ENCODE peak calls at places on chromosome 14, in six cellular contexts. K is neural progenitor cell, U is GM23338, B is fibroblast of lung, X is Karpas-422, Z is endothelial cell of umbilical vein. A is an unnamed sample. For H3K79me2, the result is how much of the 10 kb centered on the place peaks cover.

GRCh38 chr14:101068293-101068957 is 164.9 kb upstream of the RTL1 start:
- DNase-seq in K (no peak), U (no peak), B (no peak), X (no peak), Z (no peak), A (no peak)

GRCh38 chr14:80390911-80391310 is 179.6 kb upstream of the DIO2 start:
- DNase-seq in B (peak), K (peak), X (no peak), Z (peak), U (peak), A (peak)

GRCh38 chr14:92575773-92576303 is 62.3 kb downstream of the RIN3 start:
- DNase-seq in X (no peak), Z (no peak), K (no peak), U (no peak), B (no peak), A (no peak)

GRCh38 chr14:49879683-49880204 is 13.1 kb upstream of the ARF6 start:
- DNase-seq in B (peak), X (peak), Z (peak), U (peak), K (peak), A (peak)

GRCh38 chr14:74950795-74951442 is 4.5 kb downstream of the PGF start:
- DNase-seq in Z (no peak), K (no peak), B (no peak), X (no peak), U (no peak), A (no peak)

GRCh38 chr14:99731536-99732435 is 47.7 kb downstream of the CYP46A1 start:
- DNase-seq in X (no peak), Z (no peak), U (no peak), B (no peak), K (no peak), A (no peak)

GRCh38 chr14:50531595-50532501 is 521 bp downstream of the MAP4K5 start:
- DNase-seq in X (peak), Z (peak), B (peak), K (peak), U (peak), A (peak)

GRCh38 chr14:70018713-70019201 is 139.5 kb downstream of the SMOC1 start:
- DNase-seq in Z (no peak), X (no peak), B (peak), K (no peak), U (no peak), A (no peak)

GRCh38 chr14:69708586-69709169 is 58.3 kb upstream of the SRSF5 start:
- DNase-seq in B (no peak), Z (no peak), K (peak), U (peak), X (peak), A (no peak)

GRCh38 chr14:103695331-103696026 is 19.8 kb downstream of the XRCC3 start:
- DNase-seq in B (no peak), X (peak), K (no peak), Z (no peak), U (no peak), A (no peak)

GRCh38 chr14:24426912-24427536 is 2.4 kb downstream of the CBLN3 start:
- DNase-seq in K (no peak), Z (no peak), U (peak), X (no peak), B (no peak), A (no peak)

GRCh38 chr14:47207636-47208035 is 467.8 kb downstream of the MDGA2 start:
- DNase-seq in Z (peak), K (no peak), X (no peak), U (peak), B (peak), A (no peak)

GRCh38 chr14:81940636-81941035 is 407.0 kb upstream of the SEL1L start:
- DNase-seq in X (no peak), K (no peak), Z (no peak), B (no peak), U (no peak), A (no peak)

GRCh38 chr14:91371011-91371989 is 46.3 kb downstream of the CCDC88C start:
- DNase-seq in B (no peak), Z (no peak), U (no peak), K (no peak), X (no peak), A (no peak)

GRCh38 chr14:32211068-32211404 is 8.0 kb upstream of the RNU6-8 start:
- DNase-seq in K (no peak), Z (no peak), U (no peak), X (no peak), B (no peak), A (no peak)

GRCh38 chr14:47442206-47442605 is 233.2 kb downstream of the MDGA2 start:
- DNase-seq in X (no peak), K (peak), B (peak), U (peak), Z (peak), A (peak)

GRCh38 chr14:67335781-67336180 is 23.8 kb downstream of the ATP6V1D start:
- DNase-seq in B (no peak), Z (peak), X (peak), K (peak), U (peak), A (no peak)

GRCh38 chr14:92973265-92973797 is 50.4 kb downstream of the CHGA start:
- DNase-seq in B (peak), X (peak), K (peak), Z (peak), U (peak), A (peak)

GRCh38 chr14:46490150-46490769 is 161.3 kb downstream of the RPL10L start:
- DNase-seq in U (peak), Z (peak), B (no peak), K (peak), X (peak), A (no peak)

GRCh38 chr14:93946104-93946503 is 19.0 kb downstream of the FAM181A start:
- DNase-seq in X (no peak), B (peak), K (no peak), U (no peak), Z (no peak), A (no peak)

GRCh38 chr14:98233656-98234055 is 1038.3 kb downstream of the BCL11B start:
- DNase-seq in K (peak), U (peak), Z (no peak), X (no peak), B (no peak), A (peak)
- H3K27ac ChIP-seq in K (no peak), U (no peak), Z (no peak), X (no peak), B (no peak), A (peak)

GRCh38 chr14:102239231-102239630 is 65.7 kb downstream of the MOK start:
- DNase-seq in X (no peak), U (no peak), B (no peak), Z (no peak), K (no peak), A (no peak)
- H3K79me2 ChIP-seq in X (under half), U (under half), B (under half), Z (under half), K (under half), A (under half)

GRCh38 chr14:73739899-73740685 is 25.9 kb upstream of the PNMA1 start:
- DNase-seq in Z (no peak), X (no peak), U (no peak), B (no peak), K (no peak), A (no peak)
- H3K27ac ChIP-seq in Z (peak), X (no peak), U (no peak), B (peak), K (no peak), A (no peak)

GRCh38 chr14:59305836-59306555 is 117.5 kb downstream of the DAAM1 start:
- DNase-seq in Z (peak), X (no peak), K (no peak), U (no peak), B (peak), A (no peak)

GRCh38 chr14:59309291-59309900 is 120.9 kb downstream of the DAAM1 start:
- DNase-seq in X (no peak), Z (peak), B (peak), U (no peak), K (no peak), A (no peak)

GRCh38 chr14:59305231-59305630 is 116.8 kb downstream of the DAAM1 start:
- DNase-seq in K (no peak), U (no peak), B (peak), X (no peak), Z (no peak), A (no peak)

GRCh38 chr14:59308706-59309105 is 120.2 kb downstream of the DAAM1 start:
- DNase-seq in Z (no peak), U (no peak), K (no peak), X (no peak), B (peak), A (no peak)

GRCh38 chr14:59306775-59307174 is 118.3 kb downstream of the DAAM1 start:
- DNase-seq in K (no peak), U (no peak), B (peak), Z (peak), X (no peak), A (peak)
- H3K79me2 ChIP-seq in K (under half), U (under half), B (under half), Z (under half), X (under half), A (under half)

DNA sequence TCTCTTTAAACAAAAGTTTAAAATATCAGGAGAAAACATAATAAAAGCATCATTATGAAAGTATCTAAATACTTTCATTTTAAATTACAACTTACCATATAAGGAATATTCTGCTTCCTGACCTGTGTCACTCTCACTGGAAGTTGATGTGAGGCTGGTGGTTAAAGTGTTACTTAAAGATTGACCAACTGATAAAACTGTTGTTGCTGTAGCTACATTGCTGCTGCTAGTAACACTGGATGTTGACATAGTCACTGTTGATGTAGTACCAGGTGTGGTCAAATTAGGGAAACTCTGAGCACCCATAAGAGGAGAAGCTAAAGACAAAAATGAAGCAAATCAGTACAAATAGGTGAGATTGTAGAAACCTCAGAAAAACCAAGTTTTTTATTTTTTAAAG is 79.9 kb downstream of the HECTD1 start:
- DNase-seq in K (no peak), U (no peak), Z (no peak), X (no peak), B (no peak), A (peak)
- H3K27ac ChIP-seq in K (no peak), U (no peak), Z (no peak), X (peak), B (no peak), A (no peak)

GRCh38 chr14:53110103-53110502 is 43.0 kb downstream of the DDHD1 start:
- DNase-seq in Z (no peak), K (no peak), U (no peak), B (no peak), X (no peak), A (no peak)

GRCh38 chr14:53109028-53109687 is 44.0 kb downstream of the DDHD1 start:
- DNase-seq in Z (peak), U (no peak), K (no peak), X (peak), B (no peak), A (no peak)

GRCh38 chr14:53106768-53107167 is 46.4 kb downstream of the DDHD1 start:
- DNase-seq in B (no peak), K (no peak), Z (no peak), X (no peak), U (no peak), A (no peak)

GRCh38 chr14:53109688-53110041 is 43.5 kb downstream of the DDHD1 start:
- DNase-seq in U (no peak), B (no peak), X (no peak), Z (no peak), K (no peak), A (no peak)

GRCh38 chr14:53108292-53108937 is 44.7 kb downstream of the DDHD1 start:
- DNase-seq in X (peak), U (no peak), B (no peak), Z (no peak), K (no peak), A (no peak)
- H3K79me2 ChIP-seq in X (half or more), U (under half), B (under half), Z (under half), K (under half), A (under half)

DNA sequence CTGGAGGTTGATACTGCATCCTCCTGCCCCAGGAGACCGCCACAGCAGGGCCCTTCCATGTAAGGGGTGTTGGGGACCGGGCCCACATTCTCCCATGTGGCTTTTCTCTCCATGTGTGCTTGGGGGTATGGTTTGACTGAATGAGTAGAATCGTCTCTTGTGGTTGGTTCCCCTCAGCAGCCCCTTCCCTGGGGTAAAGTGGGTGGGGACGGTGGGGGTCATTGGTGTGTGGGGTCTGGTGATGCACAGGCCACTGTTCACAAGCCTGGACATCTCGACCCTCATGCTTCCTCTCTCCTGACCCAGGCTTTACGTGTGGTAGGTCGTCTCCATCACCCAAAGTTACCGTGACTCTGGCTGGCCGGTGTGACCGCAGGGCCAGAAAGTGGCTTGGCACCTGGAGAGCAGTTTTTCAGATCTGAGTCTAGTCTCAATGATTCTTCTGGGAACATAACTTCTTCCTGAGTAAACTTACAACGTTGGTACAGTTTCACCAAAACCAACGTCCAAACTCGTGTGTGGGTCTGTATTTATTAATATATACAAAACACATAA is 17.7 kb downstream of the DCAF4 start:
- DNase-seq in X (peak), U (no peak), Z (no peak), K (no peak), B (no peak), A (no peak)
- H3K27ac ChIP-seq in X (no peak), U (no peak), Z (no peak), K (no peak), B (no peak), A (no peak)

GRCh38 chr14:73057939-73058223 is 453 bp upstream of the RBM25 start:
- DNase-seq in Z (no peak), B (no peak), U (no peak), X (no peak), K (no peak), A (no peak)

GRCh38 chr14:73058224-73058922 is at the start of gene RBM25:
- DNase-seq in K (peak), B (peak), U (peak), Z (peak), X (peak), A (peak)

GRCh38 chr14:73059326-73059725 is 992 bp downstream of the RBM25 start:
- DNase-seq in B (peak), U (no peak), X (peak), K (no peak), Z (peak), A (no peak)

GRCh38 chr14:73055251-73055650 is 3.1 kb upstream of the RBM25 start:
- DNase-seq in X (no peak), B (no peak), K (no peak), U (no peak), Z (no peak), A (no peak)

GRCh38 chr14:73058923-73059311 is 583 bp downstream of the RBM25 start:
- DNase-seq in U (peak), X (peak), K (peak), B (peak), Z (peak), A (peak)
- H3K79me2 ChIP-seq in U (half or more), X (half or more), K (half or more), B (half or more), Z (half or more), A (half or more)

DNA sequence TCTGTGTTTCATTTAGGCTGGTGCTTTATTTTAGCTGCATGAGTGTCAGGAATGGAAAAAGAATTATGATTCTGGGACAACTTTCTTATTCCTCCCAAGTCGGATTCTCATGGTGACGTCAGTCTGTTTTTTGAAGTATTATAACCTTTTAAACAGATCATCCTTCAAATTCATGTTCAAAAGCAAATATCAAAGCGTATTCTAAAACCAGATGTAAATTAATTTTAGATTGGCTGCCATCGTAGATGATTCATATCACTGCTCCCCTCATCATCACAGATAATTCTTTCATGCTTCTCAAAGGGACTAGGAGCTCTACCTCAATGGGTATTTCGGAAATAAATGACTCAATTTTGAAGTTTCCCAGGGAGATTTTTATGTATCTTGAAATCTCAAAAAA is 15.1 kb downstream of the FNTB start:
- DNase-seq in B (peak), U (no peak), K (no peak), X (no peak), Z (no peak), A (no peak)
- H3K27ac ChIP-seq in B (no peak), U (no peak), K (no peak), X (no peak), Z (no peak), A (no peak)

GRCh38 chr14:61438036-61438435 is 116.7 kb downstream of the PRKCH start:
- DNase-seq in Z (no peak), X (no peak), B (no peak), K (no peak), U (no peak), A (no peak)
- H3K79me2 ChIP-seq in Z (half or more), X (under half), B (under half), K (under half), U (under half), A (under half)